ENCODE peak calls at places on chromosomes 5 and 9, in ten cellular contexts. Z is HT1080; I is astrocyte; L is kidney tubule cell; H is SK-N-SH; N is stimulated activated CD4-positive, alpha-beta T cell treated with anti-CD3 and anti-CD28 coated beads, Interleukin-2, amount 100 ng/mL, for 48 hours; G is renal cortical epithelial cell; M is erythroblast; O is ovary; A is HuH-7.5. Q is an unnamed sample.

GRCh38 chr5:135392256-135392655 is 6.8 kb downstream of the MACROH2A1 start:
- DNase-seq in Z (peak), I (peak), L (peak), H (no peak), N (no peak), G (peak), M (no peak), O (no peak), A (no peak), Q (no peak)

GRCh38 chr9:121529237-121529987 is 29.8 kb upstream of the GGTA1 start:
- DNase-seq in Z (peak), I (peak), L (peak), H (peak), N (no peak), G (peak), M (no peak), O (peak), A (no peak), Q (no peak)

GRCh38 chr5:77867914-77868313 is 91.8 kb upstream of the TBCA start:
- DNase-seq in Z (no peak), I (no peak), L (no peak), H (peak), N (no peak), G (no peak), M (no peak), O (no peak), A (no peak), Q (no peak)

GRCh38 chr9:35548571-35548970 is 56.5 kb upstream of the TESK1 start:
- DNase-seq in Z (peak), I (no peak), L (peak), H (no peak), N (no peak), G (peak), M (no peak), O (no peak), A (no peak), Q (no peak)

GRCh38 chr9:89042984-89043383 is 51.7 kb downstream of the S1PR3 start:
- DNase-seq in Z (no peak), I (no peak), L (no peak), H (no peak), N (no peak), G (no peak), M (no peak), O (no peak), A (no peak), Q (no peak)

GRCh38 chr9:132372177-132373095 is 17.6 kb upstream of the SETX start:
- DNase-seq in Z (peak), I (no peak), L (peak), H (peak), N (no peak), G (peak), M (peak), O (no peak), A (no peak), Q (no peak)

GRCh38 chr5:126106032-126106431 is 317.2 kb upstream of the GRAMD2B start:
- DNase-seq in Z (peak), I (no peak), L (no peak), H (no peak), N (no peak), G (peak), M (no peak), O (no peak), A (no peak), Q (no peak)

GRCh38 chr9:129471201-129472019 is 149.5 kb downstream of the C9orf50 start:
- DNase-seq in Z (no peak), I (no peak), L (no peak), H (no peak), N (no peak), G (no peak), M (no peak), O (no peak), A (no peak), Q (no peak)

GRCh38 chr5:2206244-2207108 is 323.8 kb upstream of the IRX4 start:
- DNase-seq in Z (no peak), I (no peak), L (no peak), H (no peak), N (no peak), G (no peak), M (no peak), O (no peak), A (no peak), Q (no peak)

GRCh38 chr5:13591621-13592020 is 352.9 kb downstream of the DNAH5 start:
- DNase-seq in Z (peak), I (peak), L (peak), H (no peak), N (no peak), G (peak), M (no peak), O (no peak), A (no peak), Q (no peak)

GRCh38 chr5:124519396-124519795 is 227.0 kb downstream of the ZNF608 start:
- DNase-seq in Z (peak), I (peak), L (peak), H (no peak), N (no peak), G (peak), M (no peak), O (no peak), A (no peak), Q (no peak)

GRCh38 chr5:142239394-142240159 is 85.2 kb downstream of the SPRY4 start:
- DNase-seq in Z (no peak), I (no peak), L (no peak), H (no peak), N (no peak), G (no peak), M (no peak), O (no peak), A (no peak), Q (no peak)

GRCh38 chr5:58235279-58235678 is 224.6 kb downstream of the PLK2 start:
- DNase-seq in Z (no peak), I (no peak), L (peak), H (no peak), N (no peak), G (peak), M (no peak), O (no peak), A (no peak), Q (no peak)

GRCh38 chr9:136171009-136171800 is 33.7 kb downstream of the LHX3 start:
- DNase-seq in Z (no peak), I (peak), L (peak), H (no peak), N (no peak), G (no peak), M (no peak), O (no peak), A (peak), Q (no peak)

GRCh38 chr9:93182572-93182971 is 1.4 kb upstream of the WNK2 start:
- DNase-seq in Z (no peak), I (no peak), L (no peak), H (no peak), N (no peak), G (no peak), M (no peak), O (no peak), A (no peak), Q (no peak)

GRCh38 chr5:59174248-59174844 is 591.5 kb downstream of the RAB3C start:
- DNase-seq in Z (peak), I (peak), L (peak), H (peak), N (no peak), G (peak), M (peak), O (no peak), A (no peak), Q (peak)

GRCh38 chr5:113202904-113203716 is 226.5 kb downstream of the DCP2 start:
- DNase-seq in Z (peak), I (peak), L (no peak), H (peak), N (no peak), G (no peak), M (no peak), O (peak), A (peak), Q (no peak)

GRCh38 chr5:177500685-177501522 is 3.5 kb upstream of the PDLIM7 start:
- DNase-seq in Z (peak), I (peak), L (peak), H (peak), N (peak), G (peak), M (peak), O (peak), A (peak), Q (peak)

GRCh38 chr5:14208071-14209021 is 65.2 kb downstream of the TRIO start:
- DNase-seq in Z (peak), I (peak), L (peak), H (no peak), N (no peak), G (peak), M (no peak), O (no peak), A (no peak), Q (no peak)

GRCh38 chr5:31121224-31121623 is 72.3 kb upstream of the CDH6 start:
- DNase-seq in Z (no peak), I (no peak), L (peak), H (no peak), N (no peak), G (peak), M (no peak), O (no peak), A (no peak), Q (no peak)

GRCh38 chr9:79686381-79687130 is 114.8 kb downstream of the TLE4 start:
- DNase-seq in Z (peak), I (peak), L (peak), H (no peak), N (no peak), G (no peak), M (no peak), O (no peak), A (no peak), Q (no peak)

GRCh38 chr5:96751203-96752169 is 56.3 kb downstream of the ERAP1 start:
- DNase-seq in Z (no peak), I (no peak), L (no peak), H (no peak), N (no peak), G (no peak), M (no peak), O (no peak), A (no peak), Q (no peak)

GRCh38 chr9:70105142-70105541 is 61.5 kb downstream of the MAMDC2 start:
- DNase-seq in Z (no peak), I (peak), L (no peak), H (peak), N (no peak), G (no peak), M (no peak), O (no peak), A (no peak), Q (no peak)

Q was measured in effector CD4-positive, alpha-beta T cell.